ENCODE peak calls at places on chromosomes 2 and 18, in six cellular contexts. K is uterus, T is IMR-90, V is GM20000, E is endothelial cell, I is fibroblast of lung. L is an unnamed sample.

GRCh38 chr18:43571078-43571689 is 293.9 kb upstream of the SYT4 start:
- DNase-seq in K (peak), T (peak), V (peak), E (peak), I (peak), L (peak)

GRCh38 chr2:209685963-209686362 is 85.7 kb upstream of the UNC80 start:
- DNase-seq in K (no peak), T (no peak), V (no peak), E (no peak), I (peak), L (no peak)

GRCh38 chr2:75464348-75464946 is 96.3 kb downstream of the EVA1A start:
- DNase-seq in K (no peak), T (peak), V (no peak), E (no peak), I (peak), L (peak)

GRCh38 chr18:44709297-44710117 is 28.8 kb downstream of the SETBP1 start:
- DNase-seq in K (no peak), T (no peak), V (peak), E (no peak), I (no peak), L (no peak)

GRCh38 chr2:235001237-235002133 is 49.7 kb downstream of the SH3BP4 start:
- DNase-seq in K (peak), T (no peak), V (no peak), E (no peak), I (no peak), L (no peak)

GRCh38 chr2:239096676-239097427 is 249.0 kb downstream of the TWIST2 start:
- DNase-seq in K (no peak), T (no peak), V (no peak), E (no peak), I (no peak), L (no peak)

GRCh38 chr18:51051105-51051712 is 21.2 kb downstream of the SMAD4 start:
- DNase-seq in K (no peak), T (peak), V (no peak), E (no peak), I (peak), L (peak)

GRCh38 chr2:181106789-181107418 is 126.5 kb downstream of the UBE2E3 start:
- DNase-seq in K (no peak), T (peak), V (peak), E (no peak), I (peak), L (peak)

GRCh38 chr2:49616800-49617199 is 462.5 kb upstream of the FSHR start:
- DNase-seq in K (no peak), T (no peak), V (peak), E (peak), I (peak), L (peak)

GRCh38 chr2:58304843-58305242 is 63.7 kb upstream of the FANCL start:
- DNase-seq in K (no peak), T (no peak), V (no peak), E (no peak), I (no peak), L (no peak)

GRCh38 chr2:25491966-25492532 is 150.3 kb upstream of the DNMT3A start:
- DNase-seq in K (no peak), T (peak), V (no peak), E (no peak), I (peak), L (no peak)

GRCh38 chr2:197198890-197199289 is 111.7 kb downstream of the ANKRD44 start:
- DNase-seq in K (peak), T (no peak), V (peak), E (no peak), I (no peak), L (peak)

GRCh38 chr2:153388246-153388645 is 90.3 kb downstream of the RPRM start:
- DNase-seq in K (peak), T (no peak), V (no peak), E (no peak), I (peak), L (no peak)

GRCh38 chr2:20146401-20146800 is 78.5 kb downstream of the SDC1 start:
- DNase-seq in K (no peak), T (no peak), V (no peak), E (no peak), I (peak), L (no peak)

GRCh38 chr2:32384529-32384928 is 27.7 kb downstream of the BIRC6 start:
- DNase-seq in K (no peak), T (peak), V (no peak), E (no peak), I (no peak), L (peak)
- TF ChIP-seq CTCF in K (no peak), T (no peak), V (no peak), E (no peak), I (no peak), L (no peak)

GRCh38 chr2:218631837-218632236 is 24.1 kb downstream of the PLCD4 start:
- DNase-seq in K (no peak), T (peak), V (no peak), E (no peak), I (peak), L (no peak)

GRCh38 chr2:218621007-218621406 is 13.3 kb downstream of the PLCD4 start:
- DNase-seq in K (no peak), T (no peak), V (no peak), E (no peak), I (no peak), L (no peak)

GRCh38 chr2:218627939-218628338 is 20.2 kb downstream of the PLCD4 start:
- DNase-seq in K (no peak), T (no peak), V (no peak), E (no peak), I (no peak), L (no peak)

GRCh38 chr2:218622606-218623238 is 15.0 kb downstream of the PLCD4 start:
- DNase-seq in K (no peak), T (peak), V (no peak), E (no peak), I (peak), L (peak)

GRCh38 chr2:218626369-218626768 is 18.7 kb downstream of the PLCD4 start:
- DNase-seq in K (no peak), T (no peak), V (no peak), E (no peak), I (no peak), L (no peak)
- TF ChIP-seq CTCF in K (no peak), T (no peak), V (no peak), E (no peak), I (no peak), L (no peak)

DNA sequence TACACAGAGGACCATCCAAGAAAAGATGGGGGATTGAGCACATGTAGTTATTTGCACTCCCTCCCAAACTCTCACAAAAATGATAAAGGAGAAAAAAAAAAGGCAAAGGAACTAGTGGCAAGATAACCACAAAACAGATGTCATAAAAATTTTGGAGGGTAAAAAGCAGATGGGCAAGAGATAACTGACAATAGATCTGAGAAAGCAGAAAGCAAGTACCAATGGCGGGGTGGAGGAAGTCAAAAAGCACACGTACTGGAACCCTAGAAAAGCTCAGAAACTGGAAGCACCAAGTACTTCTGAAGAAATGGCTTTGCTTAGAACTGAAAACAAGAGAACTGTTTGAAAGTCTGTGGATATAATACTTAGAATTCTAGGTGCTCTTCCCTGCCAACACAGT is 81.9 kb downstream of the WDPCP start:
- DNase-seq in K (no peak), T (no peak), V (no peak), E (no peak), I (no peak), L (peak)
- TF ChIP-seq CTCF in K (no peak), T (no peak), V (no peak), E (no peak), I (no peak), L (no peak)

GRCh38 chr2:158530829-158531228 is 74.1 kb downstream of the PKP4 start:
- DNase-seq in K (no peak), T (no peak), V (no peak), E (no peak), I (no peak), L (no peak)
- TF ChIP-seq CTCF in K (no peak), T (no peak), V (no peak), E (no peak), I (no peak), L (no peak)

DNA sequence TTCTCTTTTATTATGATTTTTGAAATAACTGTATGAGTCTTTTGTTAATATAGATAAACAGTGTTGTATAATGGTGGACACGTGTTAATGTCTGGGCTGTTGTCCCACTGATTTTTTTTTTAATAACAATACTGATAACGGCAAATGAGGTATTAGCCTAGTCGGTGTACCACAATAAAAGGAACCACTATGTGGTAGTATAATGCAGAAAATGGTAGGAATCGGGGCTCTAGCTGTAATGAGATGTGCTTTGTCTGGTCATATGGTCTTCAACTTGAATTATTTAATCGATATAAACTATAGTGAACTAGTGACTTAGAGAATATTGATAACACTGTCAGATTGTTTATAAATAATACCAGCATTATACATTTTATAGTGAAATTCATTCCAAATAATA is 517.9 kb upstream of the SPHKAP start:
- DNase-seq in K (no peak), T (peak), V (no peak), E (no peak), I (peak), L (no peak)
- TF ChIP-seq CTCF in K (peak), T (no peak), V (no peak), E (no peak), I (peak), L (no peak)

L was measured in NB4.